ENCODE peak calls at places on chromosome 10, in four cellular contexts. L is breast epithelium, C is endothelial cell of umbilical vein, D is GM12878. S is an unnamed sample. For H3K27me3, the result is how much of the 10 kb centered on the place peaks cover.

GRCh38 chr10:8913720-8914119 is 859.2 kb downstream of the GATA3 start:
- DNase-seq in L (no peak), D (no peak), C (no peak), S (no peak)

GRCh38 chr10:18328941-18329340 is 188.7 kb downstream of the CACNB2 start:
- DNase-seq in D (no peak), C (no peak), L (no peak), S (no peak)

GRCh38 chr10:2097937-2098336 is 360.6 kb upstream of the ADARB2 start:
- DNase-seq in L (no peak), D (no peak), C (no peak), S (no peak)

GRCh38 chr10:89891006-89891405 is 189.6 kb downstream of the KIF20B start:
- DNase-seq in C (no peak), D (no peak), L (no peak), S (no peak)

GRCh38 chr10:89347706-89348457 is 20.1 kb downstream of the IFIT3 start:
- DNase-seq in D (no peak), L (no peak), C (peak), S (no peak)

GRCh38 chr10:98488669-98489430 is 42.1 kb upstream of the HPS1 start:
- DNase-seq in C (no peak), L (peak), D (no peak), S (no peak)

GRCh38 chr10:119149723-119150122 is 15.8 kb downstream of the SFXN4 start:
- DNase-seq in D (no peak), L (no peak), C (no peak), S (no peak)

GRCh38 chr10:51092402-51092801 is 18.1 kb downstream of the PRKG1 start:
- DNase-seq in D (no peak), L (no peak), C (no peak), S (no peak)

GRCh38 chr10:101709359-101710063 is 14.5 kb upstream of the FBXW4 start:
- DNase-seq in C (peak), D (no peak), L (no peak), S (no peak)

GRCh38 chr10:75403144-75404022 is 1.8 kb upstream of the ZNF503 start:
- DNase-seq in L (peak), D (no peak), C (peak), S (peak)

GRCh38 chr10:47423476-47423875 is 39.4 kb upstream of the ZNF488 start:
- DNase-seq in C (no peak), L (no peak), D (no peak), S (no peak)

GRCh38 chr10:68871731-68872342 is 29.3 kb upstream of the DDX50 start:
- DNase-seq in L (no peak), D (no peak), C (no peak), S (no peak)

GRCh38 chr10:58511765-58512469 is 755 bp upstream of the BICC1 start:
- DNase-seq in D (no peak), L (peak), C (no peak), S (no peak)

GRCh38 chr10:519055-519715 is 170.3 kb downstream of the DIP2C start:
- DNase-seq in D (no peak), C (no peak), L (no peak), S (peak)

GRCh38 chr10:47164800-47165128 is 135.2 kb upstream of the GDF10 start:
- DNase-seq in L (no peak), D (no peak), C (no peak), S (no peak)

GRCh38 chr10:24235471-24235870 is 26.5 kb downstream of the KIAA1217 start:
- DNase-seq in C (no peak), D (no peak), L (no peak), S (no peak)

GRCh38 chr10:27717851-27718250 is 27.8 kb downstream of the MKX start:
- DNase-seq in L (no peak), D (no peak), C (no peak), S (no peak)

GRCh38 chr10:46542567-46543323 is 13.7 kb downstream of the GPRIN2 start:
- DNase-seq in L (no peak), C (no peak), D (no peak), S (no peak)

GRCh38 chr10:114684822-114685209 is 26.7 kb upstream of the ABLIM1 start:
- DNase-seq in L (no peak), D (no peak), C (peak), S (no peak)

GRCh38 chr10:118054383-118054782 is 7.6 kb upstream of the RAB11FIP2 start:
- DNase-seq in C (no peak), D (no peak), L (no peak), S (no peak)

GRCh38 chr10:69721690-69722310 is 79.9 kb upstream of the COL13A1 start:
- DNase-seq in C (peak), D (no peak), L (no peak), S (no peak)

GRCh38 chr10:43574035-43574892 is at the start of gene ZNF239:
- DNase-seq in C (peak), L (peak), D (no peak), S (peak)

GRCh38 chr10:24561453-24561852 is 162.2 kb downstream of the ARHGAP21 start:
- DNase-seq in D (no peak), C (no peak), L (no peak), S (no peak)

GRCh38 chr10:43117777-43118583 is 20.3 kb upstream of the CSGALNACT2 start:
- DNase-seq in D (no peak), L (no peak), C (no peak), S (no peak)

DNA sequence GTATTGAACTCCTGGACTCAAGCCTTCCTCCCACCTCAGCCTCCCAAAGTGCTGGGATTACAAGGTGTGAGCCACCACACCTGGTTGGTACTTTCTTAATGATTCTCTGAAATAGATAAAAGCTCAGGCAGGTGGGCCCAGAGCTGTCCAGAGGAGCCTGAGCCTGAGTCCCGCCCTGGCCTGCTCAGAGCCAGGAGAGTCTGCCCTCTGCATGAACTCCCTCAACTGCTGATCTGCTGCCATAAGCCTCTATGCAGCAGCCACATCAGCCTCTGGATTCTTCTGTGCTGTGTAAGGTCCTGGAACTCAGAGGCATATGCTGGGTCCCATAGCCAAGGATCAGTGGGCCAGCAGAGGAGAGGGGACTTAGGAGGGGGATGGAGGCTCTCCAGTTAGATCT is 23.1 kb upstream of the DDIT4 start:
- DNase-seq in D (no peak), L (peak), C (peak), S (no peak)
- TF ChIP-seq POLR2AphosphoS5 in D (no peak), L (no peak), C (no peak), S (peak)

DNA sequence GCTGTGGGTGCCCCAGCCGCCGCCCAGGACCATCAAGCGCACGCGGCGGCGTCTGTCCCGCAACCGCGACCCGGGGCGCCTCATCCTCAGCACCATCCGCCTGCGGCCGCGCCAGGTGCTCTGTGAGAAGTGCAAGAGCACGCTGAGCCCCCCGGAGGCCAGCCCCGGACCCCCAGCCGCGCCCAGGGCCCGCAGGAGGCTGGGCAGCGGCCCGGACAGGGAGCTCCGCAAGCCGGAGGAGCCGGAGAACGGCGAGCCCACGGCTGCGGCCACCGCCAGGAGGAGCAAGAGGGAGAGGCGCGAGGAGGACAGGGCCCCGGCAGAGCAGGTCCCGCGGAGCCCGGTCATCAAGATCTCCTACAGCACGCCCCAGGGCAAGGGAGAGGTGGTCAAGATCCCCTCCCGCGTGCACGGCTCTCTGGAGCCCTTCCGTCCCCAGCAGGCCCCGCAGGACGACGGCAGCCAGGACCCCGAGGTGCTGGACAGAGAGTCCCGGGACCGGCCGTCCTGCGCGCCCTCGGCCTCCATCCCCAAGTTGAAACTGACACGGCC is 8.0 kb downstream of the PWWP2B start:
- DNase-seq in D (no peak), C (no peak), L (no peak), S (no peak)
- H3K27me3 ChIP-seq in D (under half), C (under half), L (under half), S (under half)

GRCh38 chr10:30433779-30434272 is at the start of gene MAP3K8:
- DNase-seq in L (peak), C (peak), D (peak), S (peak)
- TF ChIP-seq POLR2AphosphoS5 in L (peak), C (peak), D (peak), S (peak)

GRCh38 chr10:49397036-49397999 is 1.4 kb upstream of the DRGX start:
- DNase-seq in D (no peak), L (no peak), C (no peak), S (peak)
- H3K27me3 ChIP-seq in D (under half), L (under half), C (half or more), S (under half)

GRCh38 chr10:3635697-3636096 is 149.3 kb downstream of the KLF6 start:
- DNase-seq in D (no peak), L (peak), C (no peak), S (no peak)
- TF ChIP-seq POLR2AphosphoS5 in D (no peak), L (no peak), C (no peak), S (no peak)

GRCh38 chr10:91978585-91978984 is 55.0 kb downstream of the BTAF1 start:
- DNase-seq in C (no peak), L (no peak), D (no peak), S (no peak)

GRCh38 chr10:91974960-91975359 is 51.4 kb downstream of the BTAF1 start:
- DNase-seq in D (peak), C (no peak), L (no peak), S (no peak)

GRCh38 chr10:91977501-91977900 is 53.9 kb downstream of the BTAF1 start:
- DNase-seq in L (no peak), C (peak), D (no peak), S (no peak)

GRCh38 chr10:91975438-91975837 is 51.9 kb downstream of the BTAF1 start:
- DNase-seq in D (no peak), C (no peak), L (no peak), S (no peak)

GRCh38 chr10:91976324-91977051 is 52.9 kb downstream of the BTAF1 start:
- DNase-seq in L (no peak), C (no peak), D (no peak), S (no peak)
- H3K27me3 ChIP-seq in L (under half), C (under half), D (under half), S (under half)

DNA sequence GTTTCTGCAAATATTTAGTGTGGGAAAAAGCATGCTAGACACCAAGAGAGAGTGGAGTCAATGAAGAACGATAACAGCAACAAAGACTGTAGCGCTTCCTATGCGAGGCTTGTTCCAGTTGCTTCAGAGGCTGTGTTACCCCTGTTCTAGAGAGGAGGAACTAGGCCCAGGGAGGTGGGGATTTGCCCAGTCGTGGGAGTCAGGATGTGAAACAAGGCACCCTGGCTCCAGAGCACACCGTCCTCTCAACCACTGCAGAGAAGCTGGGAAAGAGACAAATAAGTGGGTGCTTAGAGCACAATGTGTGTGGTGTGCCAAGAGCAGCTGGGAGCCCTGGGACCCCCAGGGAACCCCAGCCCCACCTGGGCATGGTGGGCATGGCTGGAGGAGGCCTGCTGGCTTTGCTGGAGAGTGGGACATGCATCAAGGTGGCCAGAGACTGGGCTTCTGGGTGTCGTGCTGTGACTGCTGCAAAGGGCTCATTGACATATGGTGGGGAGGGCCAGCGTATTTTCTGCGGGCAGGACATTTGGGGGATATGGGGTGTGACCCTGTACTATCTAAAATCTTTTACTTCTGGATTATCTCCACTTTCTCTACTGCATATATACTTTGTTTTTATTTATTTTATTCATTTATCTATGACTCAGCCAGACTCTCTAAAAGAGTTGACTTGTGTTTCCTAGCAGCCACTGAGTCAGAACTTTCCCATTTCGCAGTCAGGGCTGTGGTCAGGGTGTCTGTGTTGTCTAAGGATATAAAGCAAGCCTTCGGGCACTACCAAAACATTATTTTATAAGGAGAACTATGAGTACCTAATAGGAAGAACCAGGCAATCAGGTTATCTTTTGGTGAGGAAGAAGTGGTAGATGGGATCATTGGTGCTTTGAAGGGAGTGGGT is 95.4 kb downstream of the TCF7L2 start:
- DNase-seq in L (no peak), D (no peak), C (peak), S (peak)
- TF ChIP-seq POLR2AphosphoS5 in L (no peak), D (no peak), C (no peak), S (no peak)

GRCh38 chr10:28776519-28776918 is 99.2 kb downstream of the BAMBI start:
- DNase-seq in L (no peak), D (no peak), C (no peak), S (peak)
- H3K27me3 ChIP-seq in L (under half), D (under half), C (under half), S (under half)

DNA sequence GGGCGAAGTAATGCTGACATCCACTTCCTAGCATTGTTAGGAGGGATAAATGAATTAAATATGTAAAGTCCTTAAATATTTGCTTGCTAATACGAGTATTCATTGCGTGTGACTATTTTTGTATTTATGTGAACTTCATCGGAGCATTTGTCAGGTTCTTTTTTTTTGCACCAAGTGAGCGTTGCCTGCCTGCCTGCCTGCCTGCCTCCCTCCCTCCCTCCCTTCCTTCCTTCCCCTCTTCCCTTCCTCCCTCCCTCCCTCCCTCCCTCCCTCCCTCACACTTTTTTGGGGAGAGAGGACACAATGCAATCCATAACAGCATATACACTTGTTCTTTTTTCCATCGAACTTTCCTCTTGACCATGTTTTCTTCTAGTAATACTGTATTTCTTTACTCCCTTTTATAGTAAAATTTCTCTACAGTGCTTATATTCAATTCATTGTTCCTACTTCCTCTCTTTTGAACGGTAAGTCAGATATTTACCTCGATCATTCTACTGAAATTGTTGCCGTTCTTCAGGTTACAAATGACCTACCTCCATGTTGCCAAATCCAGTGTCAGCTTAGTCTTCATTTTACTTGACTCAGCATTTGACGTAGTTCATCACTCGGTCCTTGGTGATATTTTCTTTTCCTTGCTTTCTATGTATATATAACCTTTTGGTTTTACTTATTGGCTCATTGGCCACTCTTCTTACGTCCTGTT is 914 bp downstream of the CCDC7 start:
- DNase-seq in D (peak), L (no peak), C (peak), S (no peak)
- TF ChIP-seq POLR2AphosphoS5 in D (no peak), L (no peak), C (no peak), S (no peak)

S was measured in upper lobe of left lung.